ENCODE peak calls at places on chromosomes 16 and 17, in nine cellular contexts. C is A549, J is HepG2, Z is HCT116, I is GM23338, Q is SK-N-SH, F is GM12878, N is Panc1, S is K562. E is an unnamed sample.

GRCh38 chr17:39231587-39232551 is 6.1 kb upstream of the STAC2 start:
- DNase-seq in C (peak; percentile 50), Q (peak; percentile 86), Z (no peak), F (no peak), N (no peak), J (no peak), S (peak; percentile 81), I (peak; percentile 80), E (no peak)

GRCh38 chr17:31171711-31172110 is 76.9 kb downstream of the NF1 start:
- DNase-seq in J (no peak), S (no peak), F (no peak), Z (no peak), N (no peak), Q (no peak), C (no peak), I (no peak), E (no peak)

GRCh38 chr16:23504076-23504452 is 6.2 kb downstream of the GGA2 start:
- DNase-seq in C (no peak), I (no peak), J (no peak), F (no peak), Z (no peak), S (no peak), Q (no peak), N (no peak), E (no peak)

GRCh38 chr16:88350922-88351321 is 31.8 kb upstream of the ZNF469 start:
- DNase-seq in Q (peak; percentile 23), S (no peak), Z (no peak), N (no peak), F (no peak), I (no peak), C (no peak), J (no peak), E (no peak)

GRCh38 chr17:79776378-79777165 is 1.4 kb upstream of the CBX2 start:
- DNase-seq in S (no peak), Z (no peak), Q (no peak), J (peak; percentile 44), F (no peak), C (no peak), N (no peak), I (peak; percentile 44), E (no peak)

GRCh38 chr16:57600048-57600835 is 28.2 kb upstream of the ADGRG1 start:
- DNase-seq in N (no peak), J (peak; percentile 70), Q (peak; percentile 67), I (peak; percentile 88), Z (peak; percentile 47), C (peak; percentile 68), S (peak; percentile 59), F (no peak), E (peak; percentile 16)

GRCh38 chr17:39740357-39741111 is 2.8 kb downstream of the GRB7 start:
- DNase-seq in N (no peak), C (peak; percentile 66), I (peak; percentile 95), Z (peak; percentile 43), J (peak; percentile 90), F (no peak), Q (peak; percentile 26), S (peak; percentile 64), E (no peak)

GRCh38 chr16:88298882-88299745 is 83.6 kb upstream of the ZNF469 start:
- DNase-seq in N (no peak), Q (no peak), S (no peak), Z (no peak), J (no peak), F (no peak), C (no peak), I (no peak), E (no peak)

GRCh38 chr16:85716016-85716679 is 27.4 kb upstream of the GINS2 start:
- DNase-seq in I (peak; percentile 46), S (no peak), F (no peak), C (no peak), Z (no peak), J (no peak), Q (no peak), N (no peak), E (no peak)

GRCh38 chr16:57357330-57358151 is 1.0 kb upstream of the CCL22 start:
- DNase-seq in I (no peak), N (no peak), F (peak; percentile 60), S (no peak), Q (no peak), J (peak; percentile 46), C (no peak), Z (no peak), E (no peak)

GRCh38 chr16:49352923-49353322 is 20.7 kb upstream of the C16orf78 start:
- DNase-seq in N (no peak), Q (peak; percentile 46), Z (peak; percentile 6), C (peak; percentile 23), S (peak; percentile 34), F (no peak), J (peak; percentile 23), I (peak; percentile 83), E (no peak)

GRCh38 chr17:44543213-44543904 is 13.9 kb upstream of the FZD2 start:
- DNase-seq in S (no peak), F (no peak), N (no peak), Z (no peak), C (peak; percentile 94), Q (no peak), I (peak; percentile 99), J (peak; percentile 64), E (no peak)

GRCh38 chr17:27559506-27559931 is 71.5 kb upstream of the LGALS9 start:
- DNase-seq in Z (no peak), F (no peak), C (no peak), J (peak; percentile 62), I (no peak), N (no peak), Q (peak; percentile 54), S (no peak), E (no peak)

GRCh38 chr17:50920041-50920410 is 53.9 kb upstream of the TOB1 start:
- DNase-seq in C (no peak), Z (no peak), Q (no peak), N (no peak), I (no peak), S (no peak), J (no peak), F (no peak), E (no peak)

GRCh38 chr16:70520612-70521297 is 2.6 kb downstream of the COG4 start:
- DNase-seq in F (no peak), S (no peak), C (no peak), J (no peak), I (no peak), Z (no peak), N (no peak), Q (no peak), E (peak; percentile 69)

DNA sequence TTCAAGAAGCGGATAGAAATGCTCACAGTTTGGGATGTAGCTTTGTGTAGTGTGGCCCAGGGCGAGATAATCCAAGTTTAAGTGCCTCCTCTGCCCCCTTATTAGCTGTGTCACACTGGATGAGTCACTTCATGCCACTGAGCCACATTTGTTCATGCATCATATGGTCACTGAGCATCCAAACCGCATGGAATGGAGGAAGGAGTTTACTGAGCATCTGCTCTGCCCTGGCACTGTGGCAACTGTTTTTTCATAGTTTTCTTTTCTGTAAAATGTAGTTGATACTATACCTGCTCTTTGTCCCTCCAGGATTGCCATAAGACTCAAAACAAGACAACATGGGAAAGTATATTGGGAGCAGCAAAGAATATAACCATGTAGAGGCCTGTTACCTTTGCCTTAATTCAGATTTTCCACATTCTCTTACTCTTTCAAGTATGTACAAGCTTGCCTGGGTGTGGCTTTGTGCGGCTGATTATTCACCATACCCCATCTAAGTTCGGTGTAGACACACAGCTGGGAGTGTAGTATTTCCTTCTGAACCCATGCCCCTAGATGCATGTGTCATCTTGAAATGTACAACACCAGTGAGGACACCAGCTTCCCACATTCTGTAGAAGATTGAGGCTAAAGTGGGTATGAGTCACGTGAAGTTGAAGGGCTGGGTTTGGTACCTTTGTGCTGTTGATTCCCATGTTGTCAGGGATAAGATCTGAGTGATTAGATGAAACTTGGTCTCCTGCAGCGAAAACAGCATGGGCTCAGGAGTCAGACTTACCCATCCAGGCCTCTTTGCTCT is 14.8 kb upstream of the DHX8 start:
- DNase-seq in S (no peak), I (no peak), F (no peak), Q (no peak), J (peak; percentile 74), Z (peak; percentile 46), N (no peak), C (peak; percentile 73), E (no peak)
- H3K27ac ChIP-seq in S (no peak overlapping the region), I (no peak overlapping the region), F (no peak overlapping the region), Q (peak overlapping the region; percentile 67), J (peak overlapping the region; percentile 94), Z (no peak overlapping the region), N (no peak overlapping the region), C (peak overlapping the region; percentile 48), E (no peak overlapping the region)

GRCh38 chr17:58666858-58667267 is 25.0 kb downstream of the TEX14 start:
- DNase-seq in Q (no peak), C (peak; percentile 94), F (no peak), I (no peak), J (no peak), S (peak; percentile 77), Z (peak; percentile 81), N (no peak), E (peak; percentile 85)
- TF ChIP-seq REST in Q (no peak), C (no peak), F (no peak), I (no peak), J (no peak), S (no peak), Z (no peak), N (no peak), E (no peak)

DNA sequence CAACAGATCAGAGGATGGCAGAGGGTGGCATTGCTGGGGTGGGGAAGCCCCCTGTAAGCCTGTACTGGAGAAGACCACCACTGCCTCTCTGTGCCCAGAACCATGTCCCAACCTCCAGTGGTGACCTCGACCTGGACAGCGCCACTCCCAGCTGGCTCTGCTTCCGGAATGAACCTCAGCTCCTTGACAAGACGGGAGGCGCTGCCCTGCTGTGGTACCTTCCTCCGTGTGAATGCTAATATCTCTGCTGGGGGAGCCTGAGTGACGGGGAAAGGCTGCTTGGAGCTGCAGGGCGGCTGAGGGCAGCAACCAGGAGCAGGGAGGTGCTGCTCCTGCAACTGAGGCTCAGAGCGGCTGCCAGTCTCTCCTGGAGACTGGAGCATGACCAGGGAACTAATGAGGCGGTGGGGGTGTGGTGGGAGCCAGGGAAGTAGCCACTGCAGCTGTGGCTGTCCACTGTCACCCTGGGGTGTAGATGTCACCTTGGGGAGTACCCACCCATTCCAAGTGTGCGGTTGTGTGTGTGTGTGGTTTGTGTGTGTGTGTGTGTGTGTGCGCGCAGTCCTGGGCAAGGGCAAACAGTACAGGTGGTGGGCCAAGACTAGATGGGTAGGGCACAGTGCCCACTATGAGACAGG is 6.2 kb downstream of the PRCD start:
- DNase-seq in J (no peak), N (no peak), F (no peak), Z (no peak), S (no peak), I (peak; percentile 4), C (no peak), Q (peak; percentile 30), E (no peak)
- H3K27ac ChIP-seq in J (no peak overlapping the region), N (no peak overlapping the region), F (no peak overlapping the region), Z (no peak overlapping the region), S (no peak overlapping the region), I (no peak overlapping the region), C (no peak overlapping the region), Q (peak overlapping the region; percentile 99), E (no peak overlapping the region)

DNA sequence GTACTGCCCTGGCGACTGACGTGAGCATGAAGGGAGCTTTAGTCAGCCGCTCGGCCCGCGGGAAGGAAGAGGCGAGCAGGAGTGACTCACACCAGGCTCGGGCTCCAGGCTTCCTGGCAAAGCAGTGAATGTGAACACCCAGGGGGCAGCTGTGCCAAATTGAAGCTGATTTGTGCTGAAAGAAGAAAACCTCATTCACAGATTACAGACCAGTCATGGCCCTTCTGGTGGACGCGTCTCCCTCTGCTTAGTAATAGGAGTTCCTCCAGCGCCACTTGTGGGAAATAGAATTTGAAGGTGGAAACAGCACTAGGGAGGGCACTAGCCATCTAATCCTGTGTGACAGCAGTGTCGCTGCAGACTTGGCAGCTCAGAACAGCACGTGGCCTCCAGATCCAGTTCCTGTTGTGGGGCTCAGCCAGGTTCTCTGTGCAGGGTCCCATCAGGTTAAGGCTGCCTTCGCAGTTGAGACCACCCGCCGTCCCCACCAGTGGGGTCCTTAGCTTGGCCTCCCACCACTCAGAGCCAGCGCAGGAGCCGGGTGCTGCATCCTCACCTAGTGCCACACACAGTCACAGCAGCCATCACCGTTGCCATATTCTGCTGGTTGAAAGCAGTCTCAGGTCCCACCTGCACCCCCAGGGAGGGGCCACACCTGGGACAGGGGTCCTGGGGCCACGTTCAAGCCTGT is 164.5 kb upstream of the CHMP6 start:
- DNase-seq in Q (peak; percentile 73), S (no peak), N (no peak), F (no peak), I (no peak), Z (no peak), J (no peak), C (peak; percentile 67), E (no peak)
- TF ChIP-seq REST in Q (no peak), S (no peak), N (no peak), F (no peak), I (no peak), Z (no peak), J (no peak), C (no peak), E (no peak)

E was measured in HL-60.